ENCODE peak calls at places on chromosomes 4 and X, in four cellular contexts. One of them, this sample, is unnamed.

GRCh38 chr4:39657465-39657864 is 18.8 kb upstream of the SMIM14 start:
- DNase-seq in AG09319: no peak
- DNase-seq in stimulated activated CD4-positive, alpha-beta T cell treated with anti-CD3 and anti-CD28 coated beads, Interleukin-4, amount 100 ng/mL, for 48 hours: no peak
- DNase-seq in activated naive CD4-positive, alpha-beta T cell treated with Interleukin-2 at 50 U/mL for 16 hours: no peak
- DNase-seq in this sample: no peak

GRCh38 chrX:130024127-130024526 is 41.7 kb downstream of the BCORL1 start:
- DNase-seq in stimulated activated CD4-positive, alpha-beta T cell treated with anti-CD3 and anti-CD28 coated beads, Interleukin-4, amount 100 ng/mL, for 48 hours: peak; percentile 61
- DNase-seq in AG09319: peak; percentile 20
- DNase-seq in activated naive CD4-positive, alpha-beta T cell treated with Interleukin-2 at 50 U/mL for 16 hours: peak; percentile 81
- DNase-seq in this sample: peak; percentile 56

GRCh38 chrX:136694491-136695087 is 46.6 kb downstream of the CD40LG start:
- DNase-seq in AG09319: peak; percentile 15
- DNase-seq in stimulated activated CD4-positive, alpha-beta T cell treated with anti-CD3 and anti-CD28 coated beads, Interleukin-4, amount 100 ng/mL, for 48 hours: no peak
- DNase-seq in activated naive CD4-positive, alpha-beta T cell treated with Interleukin-2 at 50 U/mL for 16 hours: no peak
- DNase-seq in this sample: no peak

GRCh38 chrX:119194631-119195030 is 41.5 kb upstream of the PGRMC1 start:
- DNase-seq in AG09319: no peak
- DNase-seq in stimulated activated CD4-positive, alpha-beta T cell treated with anti-CD3 and anti-CD28 coated beads, Interleukin-4, amount 100 ng/mL, for 48 hours: no peak
- DNase-seq in activated naive CD4-positive, alpha-beta T cell treated with Interleukin-2 at 50 U/mL for 16 hours: no peak
- DNase-seq in this sample: no peak

GRCh38 chr4:113179091-113179490 is 129.6 kb downstream of the ANK2 start:
- DNase-seq in stimulated activated CD4-positive, alpha-beta T cell treated with anti-CD3 and anti-CD28 coated beads, Interleukin-4, amount 100 ng/mL, for 48 hours: no peak
- DNase-seq in AG09319: no peak
- DNase-seq in activated naive CD4-positive, alpha-beta T cell treated with Interleukin-2 at 50 U/mL for 16 hours: no peak
- DNase-seq in this sample: no peak

GRCh38 chr4:158313566-158313965 is 103.3 kb downstream of the TMEM144 start:
- DNase-seq in stimulated activated CD4-positive, alpha-beta T cell treated with anti-CD3 and anti-CD28 coated beads, Interleukin-4, amount 100 ng/mL, for 48 hours: no peak
- DNase-seq in activated naive CD4-positive, alpha-beta T cell treated with Interleukin-2 at 50 U/mL for 16 hours: no peak
- DNase-seq in AG09319: no peak
- DNase-seq in this sample: no peak

GRCh38 chr4:8745036-8745827 is 126.4 kb downstream of the HMX1 start:
- DNase-seq in activated naive CD4-positive, alpha-beta T cell treated with Interleukin-2 at 50 U/mL for 16 hours: no peak
- DNase-seq in stimulated activated CD4-positive, alpha-beta T cell treated with anti-CD3 and anti-CD28 coated beads, Interleukin-4, amount 100 ng/mL, for 48 hours: no peak
- DNase-seq in AG09319: no peak
- DNase-seq in this sample: peak; percentile 38

GRCh38 chr4:67725132-67725531 is 24.2 kb upstream of the UBA6 start:
- DNase-seq in stimulated activated CD4-positive, alpha-beta T cell treated with anti-CD3 and anti-CD28 coated beads, Interleukin-4, amount 100 ng/mL, for 48 hours: no peak
- DNase-seq in activated naive CD4-positive, alpha-beta T cell treated with Interleukin-2 at 50 U/mL for 16 hours: no peak
- DNase-seq in AG09319: no peak
- DNase-seq in this sample: no peak

GRCh38 chrX:130120746-130121504 is 10.6 kb upstream of the ELF4 start:
- DNase-seq in AG09319: no peak
- DNase-seq in activated naive CD4-positive, alpha-beta T cell treated with Interleukin-2 at 50 U/mL for 16 hours: peak; percentile 71
- DNase-seq in stimulated activated CD4-positive, alpha-beta T cell treated with anti-CD3 and anti-CD28 coated beads, Interleukin-4, amount 100 ng/mL, for 48 hours: peak; percentile 49
- DNase-seq in this sample: no peak

GRCh38 chrX:50863471-50863870 is 47.1 kb upstream of the BMP15 start:
- DNase-seq in AG09319: no peak
- DNase-seq in activated naive CD4-positive, alpha-beta T cell treated with Interleukin-2 at 50 U/mL for 16 hours: no peak
- DNase-seq in stimulated activated CD4-positive, alpha-beta T cell treated with anti-CD3 and anti-CD28 coated beads, Interleukin-4, amount 100 ng/mL, for 48 hours: no peak
- DNase-seq in this sample: no peak

GRCh38 chrX:38183577-38183976 is 37.1 kb downstream of the SRPX start:
- DNase-seq in stimulated activated CD4-positive, alpha-beta T cell treated with anti-CD3 and anti-CD28 coated beads, Interleukin-4, amount 100 ng/mL, for 48 hours: no peak
- DNase-seq in AG09319: no peak
- DNase-seq in activated naive CD4-positive, alpha-beta T cell treated with Interleukin-2 at 50 U/mL for 16 hours: no peak
- DNase-seq in this sample: no peak

GRCh38 chrX:66126671-66127070 is 37.4 kb upstream of the HEPH start:
- DNase-seq in stimulated activated CD4-positive, alpha-beta T cell treated with anti-CD3 and anti-CD28 coated beads, Interleukin-4, amount 100 ng/mL, for 48 hours: no peak
- DNase-seq in AG09319: no peak
- DNase-seq in activated naive CD4-positive, alpha-beta T cell treated with Interleukin-2 at 50 U/mL for 16 hours: no peak
- DNase-seq in this sample: no peak

GRCh38 chrX:118745570-118745969 is 18.2 kb downstream of the IL13RA1 start:
- DNase-seq in stimulated activated CD4-positive, alpha-beta T cell treated with anti-CD3 and anti-CD28 coated beads, Interleukin-4, amount 100 ng/mL, for 48 hours: no peak
- DNase-seq in AG09319: no peak
- DNase-seq in activated naive CD4-positive, alpha-beta T cell treated with Interleukin-2 at 50 U/mL for 16 hours: no peak
- DNase-seq in this sample: no peak

GRCh38 chr4:3520276-3520675 is 11.9 kb downstream of the LRPAP1 start:
- DNase-seq in activated naive CD4-positive, alpha-beta T cell treated with Interleukin-2 at 50 U/mL for 16 hours: no peak
- DNase-seq in stimulated activated CD4-positive, alpha-beta T cell treated with anti-CD3 and anti-CD28 coated beads, Interleukin-4, amount 100 ng/mL, for 48 hours: no peak
- DNase-seq in AG09319: no peak
- DNase-seq in this sample: no peak

GRCh38 chrX:154355776-154356140 is 18.7 kb downstream of the FLNA start:
- DNase-seq in AG09319: no peak
- DNase-seq in activated naive CD4-positive, alpha-beta T cell treated with Interleukin-2 at 50 U/mL for 16 hours: no peak
- DNase-seq in stimulated activated CD4-positive, alpha-beta T cell treated with anti-CD3 and anti-CD28 coated beads, Interleukin-4, amount 100 ng/mL, for 48 hours: no peak
- DNase-seq in this sample: no peak

GRCh38 chr4:129248621-129249020 is 152.7 kb downstream of the C4orf33 start:
- DNase-seq in stimulated activated CD4-positive, alpha-beta T cell treated with anti-CD3 and anti-CD28 coated beads, Interleukin-4, amount 100 ng/mL, for 48 hours: no peak
- DNase-seq in activated naive CD4-positive, alpha-beta T cell treated with Interleukin-2 at 50 U/mL for 16 hours: no peak
- DNase-seq in AG09319: no peak
- DNase-seq in this sample: no peak

GRCh38 chr4:112058433-112058832 is 86.8 kb upstream of the FAM241A start:
- DNase-seq in AG09319: no peak
- DNase-seq in stimulated activated CD4-positive, alpha-beta T cell treated with anti-CD3 and anti-CD28 coated beads, Interleukin-4, amount 100 ng/mL, for 48 hours: no peak
- DNase-seq in activated naive CD4-positive, alpha-beta T cell treated with Interleukin-2 at 50 U/mL for 16 hours: no peak
- DNase-seq in this sample: no peak

GRCh38 chrX:10972731-10973130 is 138.4 kb upstream of the HCCS start:
- DNase-seq in stimulated activated CD4-positive, alpha-beta T cell treated with anti-CD3 and anti-CD28 coated beads, Interleukin-4, amount 100 ng/mL, for 48 hours: no peak
- DNase-seq in AG09319: peak; percentile 47
- DNase-seq in activated naive CD4-positive, alpha-beta T cell treated with Interleukin-2 at 50 U/mL for 16 hours: no peak
- DNase-seq in this sample: no peak

GRCh38 chrX:38732866-38733265 is 68.4 kb upstream of the MID1IP1 start:
- DNase-seq in AG09319: no peak
- DNase-seq in stimulated activated CD4-positive, alpha-beta T cell treated with anti-CD3 and anti-CD28 coated beads, Interleukin-4, amount 100 ng/mL, for 48 hours: no peak
- DNase-seq in activated naive CD4-positive, alpha-beta T cell treated with Interleukin-2 at 50 U/mL for 16 hours: no peak
- DNase-seq in this sample: no peak

GRCh38 chrX:1477801-1478458 is 25.2 kb upstream of the ASMTL start:
- DNase-seq in AG09319: no peak
- DNase-seq in stimulated activated CD4-positive, alpha-beta T cell treated with anti-CD3 and anti-CD28 coated beads, Interleukin-4, amount 100 ng/mL, for 48 hours: no peak
- DNase-seq in activated naive CD4-positive, alpha-beta T cell treated with Interleukin-2 at 50 U/mL for 16 hours: no peak
- DNase-seq in this sample: peak; percentile 16

GRCh38 chr4:48909697-48910096 is 3.1 kb upstream of the OCIAD2 start:
- DNase-seq in AG09319: peak; percentile 62
- DNase-seq in stimulated activated CD4-positive, alpha-beta T cell treated with anti-CD3 and anti-CD28 coated beads, Interleukin-4, amount 100 ng/mL, for 48 hours: peak; percentile 69
- DNase-seq in activated naive CD4-positive, alpha-beta T cell treated with Interleukin-2 at 50 U/mL for 16 hours: peak; percentile 56
- DNase-seq in this sample: peak; percentile 43

GRCh38 chr4:80322716-80323115 is 12.8 kb upstream of the CFAP299 start:
- DNase-seq in stimulated activated CD4-positive, alpha-beta T cell treated with anti-CD3 and anti-CD28 coated beads, Interleukin-4, amount 100 ng/mL, for 48 hours: no peak
- DNase-seq in activated naive CD4-positive, alpha-beta T cell treated with Interleukin-2 at 50 U/mL for 16 hours: no peak
- DNase-seq in AG09319: no peak
- DNase-seq in this sample: no peak

GRCh38 chr4:2828758-2829181 is 14.9 kb upstream of the ADD1 start:
- DNase-seq in stimulated activated CD4-positive, alpha-beta T cell treated with anti-CD3 and anti-CD28 coated beads, Interleukin-4, amount 100 ng/mL, for 48 hours: no peak
- DNase-seq in activated naive CD4-positive, alpha-beta T cell treated with Interleukin-2 at 50 U/mL for 16 hours: no peak
- DNase-seq in AG09319: no peak
- DNase-seq in this sample: no peak

GRCh38 chr4:7337196-7338058 is 97.3 kb downstream of the PSAPL1 start:
- DNase-seq in stimulated activated CD4-positive, alpha-beta T cell treated with anti-CD3 and anti-CD28 coated beads, Interleukin-4, amount 100 ng/mL, for 48 hours: no peak
- DNase-seq in AG09319: no peak
- DNase-seq in activated naive CD4-positive, alpha-beta T cell treated with Interleukin-2 at 50 U/mL for 16 hours: no peak
- DNase-seq in this sample: no peak

GRCh38 chrX:112846114-112846513 is 5.5 kb upstream of the AMOT start:
- DNase-seq in stimulated activated CD4-positive, alpha-beta T cell treated with anti-CD3 and anti-CD28 coated beads, Interleukin-4, amount 100 ng/mL, for 48 hours: no peak
- DNase-seq in AG09319: no peak
- DNase-seq in activated naive CD4-positive, alpha-beta T cell treated with Interleukin-2 at 50 U/mL for 16 hours: no peak
- DNase-seq in this sample: no peak

GRCh38 chrX:153650959-153651358 is 4.0 kb downstream of the DUSP9 start:
- DNase-seq in activated naive CD4-positive, alpha-beta T cell treated with Interleukin-2 at 50 U/mL for 16 hours: no peak
- DNase-seq in stimulated activated CD4-positive, alpha-beta T cell treated with anti-CD3 and anti-CD28 coated beads, Interleukin-4, amount 100 ng/mL, for 48 hours: no peak
- DNase-seq in AG09319: no peak
- DNase-seq in this sample: no peak

GRCh38 chrX:103417370-103417769 is 41.0 kb downstream of the BEX3 start:
- DNase-seq in stimulated activated CD4-positive, alpha-beta T cell treated with anti-CD3 and anti-CD28 coated beads, Interleukin-4, amount 100 ng/mL, for 48 hours: no peak
- DNase-seq in activated naive CD4-positive, alpha-beta T cell treated with Interleukin-2 at 50 U/mL for 16 hours: no peak
- DNase-seq in AG09319: no peak
- DNase-seq in this sample: no peak

GRCh38 chr4:86961605-86962295 is 26.9 kb downstream of the AFF1 start:
- DNase-seq in activated naive CD4-positive, alpha-beta T cell treated with Interleukin-2 at 50 U/mL for 16 hours: no peak
- DNase-seq in stimulated activated CD4-positive, alpha-beta T cell treated with anti-CD3 and anti-CD28 coated beads, Interleukin-4, amount 100 ng/mL, for 48 hours: no peak
- DNase-seq in AG09319: no peak
- DNase-seq in this sample: no peak

GRCh38 chr4:185845966-185846365 is 34.0 kb upstream of the SORBS2 start:
- DNase-seq in AG09319: no peak
- DNase-seq in activated naive CD4-positive, alpha-beta T cell treated with Interleukin-2 at 50 U/mL for 16 hours: no peak
- DNase-seq in stimulated activated CD4-positive, alpha-beta T cell treated with anti-CD3 and anti-CD28 coated beads, Interleukin-4, amount 100 ng/mL, for 48 hours: no peak
- DNase-seq in this sample: no peak